ENCODE peak calls at places on chromosomes 5 and 9, in four cellular contexts. One of them, this sample, is unnamed.

GRCh38 chr5:179393078-179393477 is 47.8 kb upstream of the ADAMTS2 start:
- DNase-seq in GM12865: no peak
- DNase-seq in right cardiac atrium: no peak
- DNase-seq in stimulated activated CD4-positive, alpha-beta T cell treated with anti-CD3 and anti-CD28 coated beads, Interleukin-2, amount 100 ng/mL, for 48 hours: no peak
- DNase-seq in this sample: no peak

GRCh38 chr5:36040651-36041536 is 25.8 kb downstream of the UGT3A2 start:
- DNase-seq in GM12865: no peak
- DNase-seq in right cardiac atrium: no peak
- DNase-seq in stimulated activated CD4-positive, alpha-beta T cell treated with anti-CD3 and anti-CD28 coated beads, Interleukin-2, amount 100 ng/mL, for 48 hours: no peak
- DNase-seq in this sample: no peak

GRCh38 chr5:761854-762685 is 22.5 kb downstream of the ZDHHC11B start:
- DNase-seq in GM12865: no peak
- DNase-seq in right cardiac atrium: peak; percentile 76
- DNase-seq in stimulated activated CD4-positive, alpha-beta T cell treated with anti-CD3 and anti-CD28 coated beads, Interleukin-2, amount 100 ng/mL, for 48 hours: no peak
- DNase-seq in this sample: no peak

GRCh38 chr9:102974530-102974929 is 20.6 kb upstream of the CYLC2 start:
- DNase-seq in GM12865: no peak
- DNase-seq in right cardiac atrium: no peak
- DNase-seq in stimulated activated CD4-positive, alpha-beta T cell treated with anti-CD3 and anti-CD28 coated beads, Interleukin-2, amount 100 ng/mL, for 48 hours: no peak
- DNase-seq in this sample: no peak

GRCh38 chr9:101586651-101587050 is 8.1 kb downstream of the PPP3R2 start:
- DNase-seq in GM12865: peak; percentile 32
- DNase-seq in right cardiac atrium: no peak
- DNase-seq in stimulated activated CD4-positive, alpha-beta T cell treated with anti-CD3 and anti-CD28 coated beads, Interleukin-2, amount 100 ng/mL, for 48 hours: no peak
- DNase-seq in this sample: no peak

GRCh38 chr9:129889936-129890717 is 54.9 kb downstream of the USP20 start:
- DNase-seq in GM12865: peak; percentile 89
- DNase-seq in right cardiac atrium: peak; percentile 79
- DNase-seq in stimulated activated CD4-positive, alpha-beta T cell treated with anti-CD3 and anti-CD28 coated beads, Interleukin-2, amount 100 ng/mL, for 48 hours: peak; percentile 69
- DNase-seq in this sample: no peak

GRCh38 chr9:129609486-129610192 is 11.3 kb downstream of the C9orf50 start:
- DNase-seq in GM12865: peak; percentile 52
- DNase-seq in right cardiac atrium: peak; percentile 84
- DNase-seq in stimulated activated CD4-positive, alpha-beta T cell treated with anti-CD3 and anti-CD28 coated beads, Interleukin-2, amount 100 ng/mL, for 48 hours: no peak
- DNase-seq in this sample: no peak

GRCh38 chr5:173290477-173291131 is 37.6 kb downstream of the STC2 start:
- DNase-seq in GM12865: no peak
- DNase-seq in right cardiac atrium: no peak
- DNase-seq in stimulated activated CD4-positive, alpha-beta T cell treated with anti-CD3 and anti-CD28 coated beads, Interleukin-2, amount 100 ng/mL, for 48 hours: no peak
- DNase-seq in this sample: no peak

GRCh38 chr9:137216188-137216965 is 5.7 kb downstream of the RNF208 start:
- DNase-seq in GM12865: no peak
- DNase-seq in right cardiac atrium: no peak
- DNase-seq in stimulated activated CD4-positive, alpha-beta T cell treated with anti-CD3 and anti-CD28 coated beads, Interleukin-2, amount 100 ng/mL, for 48 hours: no peak
- DNase-seq in this sample: no peak

GRCh38 chr9:133839822-133840329 is 101.7 kb upstream of the SARDH start:
- DNase-seq in GM12865: no peak
- DNase-seq in right cardiac atrium: peak; percentile 78
- DNase-seq in stimulated activated CD4-positive, alpha-beta T cell treated with anti-CD3 and anti-CD28 coated beads, Interleukin-2, amount 100 ng/mL, for 48 hours: no peak
- DNase-seq in this sample: no peak

GRCh38 chr9:105833271-105833975 is 139.1 kb downstream of the TMEM38B start:
- DNase-seq in GM12865: no peak
- DNase-seq in right cardiac atrium: no peak
- DNase-seq in stimulated activated CD4-positive, alpha-beta T cell treated with anti-CD3 and anti-CD28 coated beads, Interleukin-2, amount 100 ng/mL, for 48 hours: no peak
- DNase-seq in this sample: no peak

GRCh38 chr9:36319183-36319582 is 60.9 kb upstream of the GNE start:
- DNase-seq in GM12865: no peak
- DNase-seq in right cardiac atrium: no peak
- DNase-seq in stimulated activated CD4-positive, alpha-beta T cell treated with anti-CD3 and anti-CD28 coated beads, Interleukin-2, amount 100 ng/mL, for 48 hours: no peak
- DNase-seq in this sample: no peak

GRCh38 chr9:77876091-77876490 is 155.5 kb downstream of the GNAQ start:
- DNase-seq in GM12865: no peak
- DNase-seq in right cardiac atrium: peak; percentile 66
- DNase-seq in stimulated activated CD4-positive, alpha-beta T cell treated with anti-CD3 and anti-CD28 coated beads, Interleukin-2, amount 100 ng/mL, for 48 hours: no peak
- DNase-seq in this sample: no peak

GRCh38 chr5:6261668-6262067 is 116.7 kb downstream of the MED10 start:
- DNase-seq in GM12865: no peak
- DNase-seq in right cardiac atrium: no peak
- DNase-seq in stimulated activated CD4-positive, alpha-beta T cell treated with anti-CD3 and anti-CD28 coated beads, Interleukin-2, amount 100 ng/mL, for 48 hours: no peak
- DNase-seq in this sample: no peak

GRCh38 chr9:655875-656274 is 185.6 kb upstream of the DMRT1 start:
- DNase-seq in GM12865: no peak
- DNase-seq in right cardiac atrium: peak; percentile 96
- DNase-seq in stimulated activated CD4-positive, alpha-beta T cell treated with anti-CD3 and anti-CD28 coated beads, Interleukin-2, amount 100 ng/mL, for 48 hours: no peak
- DNase-seq in this sample: no peak

This sample was measured in GM18507.